ENCODE peak calls at places on chromosomes 5 and 9, in six cellular contexts. B, H, W, G, P and K are unnamed samples.

GRCh38 chr9:136381966-136382513 is 8.6 kb upstream of the CARD9 start:
- DNase-seq in G (no peak), H (no peak), B (no peak), P (no peak), W (no peak), K (no peak)

GRCh38 chr9:78304357-78304756 is 7.4 kb downstream of the PSAT1 start:
- DNase-seq in P (no peak), W (no peak), G (no peak), H (no peak), B (no peak), K (no peak)

GRCh38 chr9:69207503-69207902 is 33.4 kb downstream of the TJP2 start:
- DNase-seq in P (no peak), B (no peak), W (no peak), H (no peak), G (no peak), K (no peak)

GRCh38 chr9:107465467-107466451 is 23.8 kb downstream of the KLF4 start:
- DNase-seq in B (peak), G (peak), W (no peak), H (peak), P (no peak), K (no peak)

GRCh38 chr5:82863260-82863659 is 213.9 kb downstream of the TMEM167A start:
- DNase-seq in G (no peak), P (no peak), H (no peak), W (no peak), B (no peak), K (peak)

GRCh38 chr9:74951725-74952151 is 974 bp downstream of the C9orf40 start:
- DNase-seq in W (no peak), P (peak), H (peak), B (peak), G (peak), K (no peak)

GRCh38 chr9:121282309-121283071 is 14.5 kb downstream of the GSN start:
- DNase-seq in W (no peak), B (no peak), P (no peak), G (no peak), H (peak), K (no peak)

GRCh38 chr5:159448-160172 is 31.7 kb upstream of the LRRC14B start:
- DNase-seq in P (no peak), W (no peak), H (no peak), G (no peak), B (no peak), K (no peak)

GRCh38 chr5:154058055-154059038 is 19.6 kb downstream of the MFAP3 start:
- DNase-seq in W (no peak), G (peak), B (no peak), P (no peak), H (no peak), K (no peak)